ENCODE peak calls at places on chromosomes 4 and X, in ten cellular contexts. T is body of pancreas; Z is heart right ventricle; E is mucosa of descending colon; O is right lobe of liver; L is upper lobe of right lung; H is CD4-positive, CD25-positive, alpha-beta regulatory T cell; W is HCT116; M is pancreas; N is right cardiac atrium. B is an unnamed sample. For H3K4me1, the result is how much of the 10 kb centered on the place peaks cover.

GRCh38 chr4:21012851-21013331 is 312.6 kb downstream of the PACRGL start:
- ATAC-seq in N (no peak), H (no peak), M (no peak), W (peak), T (no peak), E (peak), L (no peak), O (no peak), Z (no peak), B (no peak)

GRCh38 chr4:184420402-184420801 is 53.9 kb downstream of the IRF2 start:
- ATAC-seq in E (peak), T (no peak), M (no peak), H (no peak), N (no peak), O (no peak), L (no peak), Z (no peak), W (no peak), B (no peak)

GRCh38 chrX:150842198-150842553 is 56.3 kb downstream of the CD99L2 start:
- ATAC-seq in M (peak), L (peak), N (no peak), O (peak), Z (no peak), W (no peak), E (peak), H (no peak), T (no peak), B (no peak)

GRCh38 chr4:122540827-122541226 is 80.0 kb downstream of the IL21 start:
- ATAC-seq in N (no peak), W (no peak), H (no peak), Z (no peak), O (no peak), M (no peak), E (no peak), L (no peak), T (no peak), B (no peak)

GRCh38 chr4:10273030-10273429 is 156.4 kb upstream of the WDR1 start:
- ATAC-seq in Z (no peak), N (no peak), W (no peak), T (no peak), E (peak), M (no peak), H (no peak), O (no peak), L (no peak), B (no peak)

GRCh38 chrX:48715876-48716502 is 19.5 kb downstream of the SUV39H1 start:
- ATAC-seq in H (no peak), M (no peak), E (no peak), L (no peak), T (no peak), O (no peak), N (no peak), W (no peak), Z (no peak), B (no peak)

GRCh38 chr4:26452565-26453531 is 37.4 kb downstream of the CCKAR start:
- ATAC-seq in T (peak), L (peak), N (no peak), O (no peak), M (peak), Z (no peak), W (peak), H (no peak), E (peak), B (no peak)

GRCh38 chrX:132623307-132623706 is 134.5 kb upstream of the MBNL3 start:
- ATAC-seq in M (no peak), Z (no peak), N (no peak), O (no peak), W (no peak), E (no peak), T (no peak), L (no peak), H (no peak), B (no peak)

GRCh38 chr4:1229117-1229849 is 19.6 kb downstream of the CTBP1 start:
- ATAC-seq in H (no peak), W (peak), N (no peak), L (no peak), T (no peak), M (no peak), Z (no peak), E (no peak), O (no peak), B (no peak)

GRCh38 chrX:100264200-100264599 is 145.9 kb downstream of the PCDH19 start:
- ATAC-seq in O (no peak), N (no peak), W (no peak), T (no peak), E (no peak), M (no peak), L (peak), Z (no peak), H (no peak), B (no peak)

GRCh38 chrX:10607233-10607632 is 13.2 kb downstream of the MID1 start:
- ATAC-seq in E (no peak), Z (no peak), N (no peak), O (peak), L (no peak), T (no peak), W (no peak), H (no peak), M (no peak), B (no peak)

GRCh38 chr4:130026185-130026584 is 930.2 kb downstream of the C4orf33 start:
- ATAC-seq in L (no peak), M (no peak), H (no peak), E (no peak), Z (no peak), O (no peak), N (no peak), T (no peak), W (no peak), B (no peak)

DNA sequence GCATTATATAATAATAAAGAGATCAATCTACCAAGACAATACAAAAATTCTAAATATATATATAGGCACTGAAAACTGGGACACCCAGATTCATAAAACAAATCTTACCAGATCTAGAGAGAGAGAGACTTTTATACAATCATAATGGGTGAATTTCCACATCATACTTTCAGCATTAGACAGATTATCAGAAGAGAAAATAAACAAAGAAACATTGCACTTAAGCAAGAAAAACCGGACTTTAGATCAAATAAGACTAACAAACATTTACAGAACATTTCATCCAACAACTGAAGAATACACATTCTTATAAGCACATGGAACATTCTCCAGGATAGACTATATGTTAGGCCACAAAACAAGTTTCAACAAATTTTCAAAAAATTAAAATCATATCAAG is 245.1 kb downstream of the INPP4B start:
- ATAC-seq in E (no peak), Z (no peak), O (peak), M (peak), H (no peak), N (no peak), L (no peak), T (no peak), W (no peak), B (no peak)
- H3K4me3 ChIP-seq in E (no peak), Z (no peak), O (no peak), M (no peak), H (no peak), N (no peak), L (no peak), T (no peak), W (no peak), B (no peak)

GRCh38 chr4:76219299-76220055 is 5.9 kb upstream of the SCARB2 start:
- ATAC-seq in T (peak), N (peak), M (peak), W (no peak), L (peak), E (peak), O (peak), Z (no peak), H (no peak), B (peak)

GRCh38 chr4:76215120-76215519 is 1.5 kb upstream of the SCARB2 start:
- ATAC-seq in T (no peak), Z (no peak), W (no peak), E (no peak), O (no peak), M (no peak), L (no peak), H (no peak), N (no peak), B (no peak)

GRCh38 chr4:76216521-76216920 is 2.9 kb upstream of the SCARB2 start:
- ATAC-seq in W (no peak), E (no peak), T (no peak), H (no peak), Z (no peak), O (no peak), N (no peak), M (no peak), L (no peak), B (no peak)

GRCh38 chr4:76214269-76214628 is 625 bp upstream of the SCARB2 start:
- ATAC-seq in W (no peak), Z (no peak), L (peak), O (no peak), N (no peak), E (peak), T (no peak), H (no peak), M (no peak), B (no peak)

DNA sequence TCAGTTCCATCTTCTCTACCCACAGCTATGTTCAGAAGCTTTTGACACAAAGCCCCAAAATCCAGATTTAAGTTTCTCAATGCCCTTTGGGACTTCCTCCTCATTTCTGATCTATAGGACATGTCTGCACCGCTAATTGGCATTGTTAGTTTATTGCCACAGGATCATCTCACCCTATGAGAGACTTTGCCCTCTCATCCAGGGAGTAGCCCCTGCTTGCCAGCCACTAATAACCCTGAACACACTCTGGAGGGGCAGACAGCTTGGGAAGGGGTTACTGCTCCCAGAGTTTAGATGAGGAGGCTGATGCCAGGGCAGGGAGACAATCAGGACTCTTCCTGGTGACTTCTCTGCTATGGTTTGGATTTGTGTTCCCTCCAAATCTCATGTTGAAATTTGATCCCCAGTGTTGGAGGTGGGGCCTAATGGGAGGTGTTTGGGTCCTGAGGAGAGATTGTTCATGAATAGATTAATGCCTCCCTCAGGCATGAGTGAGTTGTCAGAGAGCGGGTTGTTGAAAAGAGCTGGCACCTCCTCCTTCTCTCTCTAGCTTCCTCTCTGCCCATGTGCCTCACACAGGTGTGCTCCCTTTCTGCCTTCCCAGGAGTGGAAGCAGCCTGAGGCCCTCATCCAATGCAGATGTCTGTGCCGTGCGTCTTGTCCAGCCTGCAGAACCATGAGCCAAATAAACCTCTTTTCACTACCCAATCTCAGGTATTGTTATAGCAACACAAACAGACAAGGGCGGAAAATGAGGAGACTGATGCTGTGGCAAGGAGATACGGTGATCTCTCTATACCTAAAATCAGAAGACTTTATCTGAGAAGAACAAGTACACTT is 3.6 kb upstream of the SCARB2 start:
- ATAC-seq in L (no peak), O (peak), W (no peak), N (no peak), E (no peak), Z (no peak), T (no peak), H (no peak), M (no peak), B (no peak)
- H3K4me1 ChIP-seq in L (half or more), O (half or more), W (under half), N (under half), E (under half), Z (under half), T (half or more), H (under half), M (under half), B (under half)

GRCh38 chrX:54178100-54178940 is 4.7 kb downstream of the FAM120C start:
- ATAC-seq in W (no peak), H (no peak), N (no peak), E (no peak), T (no peak), O (peak), L (no peak), Z (no peak), M (no peak), B (no peak)
- H3K4me3 ChIP-seq in W (peak), H (no peak), N (no peak), E (no peak), T (no peak), O (no peak), L (no peak), Z (no peak), M (no peak), B (no peak)

GRCh38 chr4:159272341-159273125 is 169.7 kb downstream of the RAPGEF2 start:
- ATAC-seq in W (no peak), N (peak), M (peak), T (no peak), O (no peak), L (no peak), Z (no peak), E (no peak), H (no peak), B (no peak)
- H3K4me1 ChIP-seq in W (under half), N (under half), M (under half), T (under half), O (under half), L (under half), Z (half or more), E (under half), H (under half), B (under half)

GRCh38 chr4:4225915-4226605 is 669 bp downstream of the OTOP1 start:
- ATAC-seq in M (no peak), Z (no peak), L (no peak), O (no peak), H (no peak), E (no peak), N (no peak), T (no peak), W (no peak), B (no peak)
- H3K4me3 ChIP-seq in M (no peak), Z (no peak), L (no peak), O (no peak), H (no peak), E (no peak), N (no peak), T (no peak), W (no peak), B (no peak)

DNA sequence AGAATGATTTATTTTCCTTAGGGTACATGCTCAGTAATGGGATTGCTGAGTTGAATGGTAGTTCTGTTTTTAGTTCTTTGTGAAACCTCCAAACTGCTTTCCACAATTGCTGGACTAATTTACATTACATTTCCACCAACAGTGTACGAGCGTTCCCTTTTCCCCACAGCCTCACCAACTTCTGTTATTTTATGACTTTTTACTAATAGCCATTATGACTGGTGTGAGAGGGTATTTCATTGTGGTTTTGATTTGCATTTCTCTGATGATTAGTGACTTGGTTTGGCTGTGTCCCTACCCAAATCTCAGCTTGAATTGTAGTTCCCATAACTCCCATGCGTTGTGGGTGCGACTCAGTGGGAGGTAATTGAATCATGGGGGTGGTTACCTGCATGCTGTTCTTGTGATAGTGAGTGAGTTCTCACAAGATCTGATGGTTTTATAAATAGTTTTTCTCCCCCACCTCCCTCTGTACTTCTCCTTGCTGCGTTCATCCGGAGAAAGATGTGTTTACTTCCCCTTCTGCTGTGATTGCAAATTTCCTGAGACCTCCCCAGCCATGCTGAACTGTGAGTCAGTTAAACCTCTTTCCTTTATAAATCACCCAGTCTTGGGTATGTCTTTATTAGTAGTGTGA is 95.1 kb downstream of the GBA3 start:
- ATAC-seq in W (no peak), H (no peak), E (no peak), L (no peak), O (no peak), Z (no peak), M (no peak), N (no peak), T (no peak), B (no peak)
- H3K4me1 ChIP-seq in W (under half), H (under half), E (under half), L (under half), O (under half), Z (under half), M (under half), N (under half), T (under half), B (under half)

GRCh38 chr4:88697113-88697512 is 516 bp downstream of the NAP1L5 start:
- ATAC-seq in H (no peak), M (peak), E (peak), O (peak), Z (peak), N (peak), L (peak), T (no peak), W (peak), B (peak)

GRCh38 chr4:88697588-88698329 is at the start of gene NAP1L5:
- ATAC-seq in H (peak), N (peak), E (peak), O (peak), Z (peak), M (peak), W (peak), T (peak), L (peak), B (peak)

GRCh38 chr4:88693792-88694191 is 3.8 kb downstream of the NAP1L5 start:
- ATAC-seq in O (peak), W (no peak), T (no peak), M (no peak), N (peak), E (no peak), Z (no peak), L (no peak), H (no peak), B (no peak)

GRCh38 chr4:88698539-88698938 is 910 bp upstream of the NAP1L5 start:
- ATAC-seq in N (no peak), H (no peak), L (no peak), M (no peak), O (no peak), W (no peak), Z (no peak), T (no peak), E (no peak), B (no peak)

DNA sequence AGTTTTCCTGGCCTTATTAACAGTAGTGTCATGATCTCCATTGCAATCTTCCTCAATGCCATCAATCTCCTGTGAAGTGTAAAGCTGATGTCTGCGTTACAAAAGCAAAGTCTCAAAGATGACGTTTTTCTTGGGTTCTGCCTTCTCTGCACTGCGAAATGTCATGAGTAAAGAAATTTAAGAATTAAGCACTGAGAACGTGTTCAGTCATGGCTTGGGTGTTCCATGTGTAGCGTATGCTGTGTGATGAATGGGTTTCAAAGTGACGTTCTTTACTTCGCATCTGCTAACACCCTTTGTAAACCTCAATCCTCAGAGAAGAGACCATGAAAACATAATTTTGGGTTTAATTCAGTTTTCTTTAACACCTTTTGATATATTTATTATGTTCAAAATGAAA is 1.0 kb downstream of the NAP1L5 start:
- ATAC-seq in N (no peak), Z (no peak), T (no peak), M (no peak), E (no peak), L (no peak), O (no peak), W (no peak), H (no peak), B (peak)
- H3K4me3 ChIP-seq in N (peak), Z (peak), T (no peak), M (peak), E (no peak), L (peak), O (no peak), W (peak), H (peak), B (peak)

B was measured in gastroesophageal sphincter.